ENCODE peak calls at places on chromosome 16, in four cellular contexts. K is left lung, L is ovary, Q is Caco-2. U is an unnamed sample.
A peak's percentile ranks its signal among the peaks of the same experiment; 100 is the strongest.

GRCh38 chr16:6929868-6930267 is 402.8 kb upstream of the RBFOX1 start:
- DNase-seq in L (no peak), K (no peak), Q (no peak), U (no peak)

GRCh38 chr16:74817851-74818250 is 43.2 kb upstream of the FA2H start:
- DNase-seq in Q (no peak), L (no peak), K (no peak), U (no peak)

GRCh38 chr16:8847623-8848022 is 21.2 kb downstream of the CARHSP1 start:
- DNase-seq in L (no peak), Q (no peak), K (no peak), U (no peak)

GRCh38 chr16:56451753-56452689 is 667 bp downstream of the OGFOD1 start:
- DNase-seq in Q (peak; percentile 48), L (no peak), K (no peak), U (no peak)

GRCh38 chr16:89924298-89924924 is 1.3 kb downstream of the TUBB3 start:
- DNase-seq in K (peak; percentile 50), L (no peak), Q (peak; percentile 62), U (no peak)

GRCh38 chr16:57904101-57904500 is 66.8 kb downstream of the CNGB1 start:
- DNase-seq in K (no peak), L (no peak), Q (no peak), U (no peak)

GRCh38 chr16:66510711-66511614 is 39.0 kb downstream of the TK2 start:
- DNase-seq in K (no peak), L (peak; percentile 77), Q (no peak), U (no peak)

GRCh38 chr16:63613701-63614100 is 1508.2 kb downstream of the CDH11 start:
- DNase-seq in Q (no peak), L (no peak), K (no peak), U (no peak)

GRCh38 chr16:88468289-88469129 is 15.4 kb downstream of the ZFPM1 start:
- DNase-seq in K (no peak), Q (peak; percentile 80), L (no peak), U (no peak)

GRCh38 chr16:76378020-76378419 is 100.8 kb downstream of the CNTNAP4 start:
- DNase-seq in K (no peak), Q (no peak), L (no peak), U (no peak)

DNA sequence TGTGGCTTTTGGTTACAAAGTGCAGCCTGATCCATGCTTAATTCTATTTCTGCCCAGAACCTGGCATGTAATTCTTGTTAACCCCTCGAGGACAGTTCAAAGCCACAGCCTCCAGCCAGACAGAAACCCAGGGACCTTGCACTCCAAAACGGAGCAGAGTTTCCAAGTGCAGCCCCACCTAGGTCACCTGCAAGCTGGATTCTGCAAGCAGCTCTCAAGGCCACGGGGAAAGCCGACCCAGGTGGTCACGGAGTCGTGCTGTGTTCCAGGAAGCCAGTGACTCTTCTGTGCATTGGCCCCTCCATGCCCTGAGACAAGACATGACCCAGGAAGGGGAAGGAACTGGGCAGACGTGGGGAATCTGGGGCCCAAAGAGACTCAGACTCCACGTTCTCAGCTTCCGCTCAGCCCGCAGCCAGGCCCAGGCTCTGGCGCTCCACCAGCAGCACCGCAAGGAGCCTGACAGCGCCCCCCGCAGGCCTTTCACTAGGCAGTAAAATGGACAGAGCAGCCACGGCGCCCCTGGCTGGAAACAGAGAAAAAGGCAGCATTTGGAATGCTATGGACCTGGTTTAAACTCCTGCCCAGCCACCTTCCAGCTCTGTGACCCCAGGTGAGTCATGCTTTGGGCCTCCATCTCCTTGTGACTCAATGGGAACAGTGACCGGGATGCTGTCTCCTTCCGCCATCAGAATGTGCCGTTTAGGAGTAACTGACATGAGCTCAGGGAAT is 27.3 kb upstream of the GSG1L start:
- DNase-seq in Q (no peak), L (no peak), K (no peak), U (no peak)
- TF ChIP-seq CTCF in Q (no peak), L (no peak), K (no peak), U (no peak)

GRCh38 chr16:72419638-72420037 is 247.7 kb upstream of the PMFBP1 start:
- DNase-seq in Q (no peak), L (no peak), K (no peak), U (no peak)
- H3K9me3 ChIP-seq in Q (peaks cover 12% of the 10 kb centered on the region), L (no peaks in the 10 kb centered on the region), K (no peaks in the 10 kb centered on the region), U (peaks cover 23% of the 10 kb centered on the region)

GRCh38 chr16:30526137-30526822 is at the start of gene ZNF768:
- DNase-seq in K (peak; percentile 57), Q (peak; percentile 55), L (peak; percentile 55), U (no peak)

GRCh38 chr16:30525844-30526136 is 576 bp downstream of the ZNF768 start:
- DNase-seq in Q (no peak), K (no peak), L (no peak), U (no peak)

GRCh38 chr16:30526823-30527634 is 663 bp upstream of the ZNF768 start:
- DNase-seq in K (peak; percentile 99), Q (peak; percentile 98), L (peak; percentile 99), U (peak; percentile 98)

GRCh38 chr16:30528799-30529457 is 2.6 kb upstream of the ZNF768 start:
- DNase-seq in K (no peak), Q (no peak), L (no peak), U (no peak)

DNA sequence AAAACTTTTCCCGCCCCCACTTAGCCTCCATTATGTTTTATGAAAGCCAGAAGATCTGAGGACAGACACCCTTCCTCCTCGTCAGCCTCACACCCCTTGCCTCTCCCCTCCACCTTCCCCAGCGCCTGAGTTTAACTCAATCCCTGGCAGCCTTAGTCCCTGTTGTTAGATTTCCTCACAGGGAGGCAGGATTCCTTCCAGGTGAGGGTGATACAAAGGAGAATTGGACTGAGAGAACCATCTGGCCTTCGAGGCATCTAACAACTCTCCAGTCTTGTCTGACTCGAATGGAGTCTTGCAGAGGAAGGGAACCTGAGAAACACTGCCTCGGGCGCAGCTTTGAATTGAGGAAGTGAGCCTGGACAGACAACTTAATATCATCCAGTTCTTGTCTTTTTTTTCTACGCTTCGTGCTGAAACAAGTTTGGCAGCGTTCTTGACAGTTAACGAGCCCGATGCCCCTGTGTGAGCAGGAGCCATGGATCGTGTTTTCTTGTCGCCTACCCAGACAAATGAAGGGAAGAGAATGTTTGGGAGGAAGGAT is 1.3 kb upstream of the ZNF768 start:
- DNase-seq in K (peak; percentile 47), L (no peak), Q (no peak), U (no peak)
- H3K4me3 ChIP-seq in K (no peak overlapping the region), L (peak overlapping the region; percentile 26), Q (peak overlapping the region; percentile 26), U (peak overlapping the region; percentile 72)

GRCh38 chr16:661184-661821 is 6.6 kb upstream of the RHOT2 start:
- DNase-seq in K (no peak), L (peak; percentile 60), Q (no peak), U (no peak)

GRCh38 chr16:660132-660458 is 7.8 kb upstream of the RHOT2 start:
- DNase-seq in L (no peak), K (no peak), Q (no peak), U (no peak)

GRCh38 chr16:658679-659571 is 9.0 kb upstream of the RHOT2 start:
- DNase-seq in L (peak; percentile 42), K (no peak), Q (no peak), U (no peak)

GRCh38 chr16:660459-661183 is 7.3 kb upstream of the RHOT2 start:
- DNase-seq in K (peak; percentile 91), L (peak; percentile 91), Q (peak; percentile 51), U (peak; percentile 89)

DNA sequence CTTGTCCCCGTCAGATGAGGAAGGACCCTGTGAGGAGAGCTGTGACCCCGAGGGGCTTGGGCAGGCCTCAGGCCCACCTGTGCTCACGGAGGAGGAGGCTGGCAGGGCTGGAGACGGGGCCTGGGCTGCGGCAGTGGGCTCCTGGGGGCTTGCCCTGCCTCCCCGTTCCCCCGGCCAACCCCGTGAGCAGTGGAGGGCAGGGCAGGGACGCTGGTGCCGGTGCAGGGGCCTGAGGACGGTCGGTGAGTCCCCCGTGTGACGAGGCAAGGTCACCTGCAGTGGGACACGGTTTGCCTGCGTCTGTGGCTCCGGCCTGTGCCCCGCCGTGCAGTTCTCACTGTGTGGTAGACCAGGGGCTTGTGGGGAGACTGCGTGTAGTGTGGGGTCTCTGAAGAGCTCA is 8.3 kb upstream of the RHOT2 start:
- DNase-seq in K (no peak), Q (no peak), L (no peak), U (no peak)
- TF ChIP-seq CTCF in K (no peak), Q (no peak), L (no peak), U (no peak)

GRCh38 chr16:79247386-79247785 is 353.2 kb downstream of the MAF start:
- DNase-seq in L (no peak), Q (no peak), K (no peak), U (no peak)

GRCh38 chr16:79253100-79253631 is 347.4 kb downstream of the MAF start:
- DNase-seq in L (peak; percentile 76), Q (peak; percentile 49), K (no peak), U (no peak)

DNA sequence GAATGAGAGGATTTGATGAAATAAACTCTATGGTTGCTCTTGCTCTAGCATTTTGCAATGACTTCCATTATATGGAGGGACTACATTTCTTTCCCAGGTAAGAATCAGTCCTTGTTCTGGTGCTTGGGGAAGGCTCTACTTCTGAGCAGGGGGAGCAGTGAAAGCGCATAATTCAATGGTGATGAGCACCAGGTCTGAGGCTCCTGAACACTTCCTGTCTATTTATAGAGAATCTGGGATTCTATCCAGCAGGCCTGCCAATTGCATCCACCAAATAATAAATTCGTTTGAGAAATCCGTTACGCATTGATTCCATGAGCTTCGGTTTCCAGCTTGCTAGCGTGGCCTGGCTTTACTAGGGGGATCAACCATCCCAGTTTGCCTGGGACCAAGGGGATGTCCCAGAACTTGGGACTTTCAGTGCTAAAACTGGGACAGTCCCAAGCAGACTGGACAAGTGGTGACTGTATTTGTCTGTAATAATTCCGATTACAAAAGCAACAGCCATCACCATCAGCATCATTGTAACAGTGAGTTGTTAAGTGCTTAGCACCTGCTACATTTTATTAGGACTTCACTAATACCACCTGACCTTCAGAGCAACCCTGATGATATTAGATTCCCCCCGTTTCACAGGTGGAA is 350.0 kb downstream of the MAF start:
- DNase-seq in K (no peak), Q (no peak), L (no peak), U (no peak)
- H3K9me3 ChIP-seq in K (no peaks in the 10 kb centered on the region), Q (no peaks in the 10 kb centered on the region), L (no peaks in the 10 kb centered on the region), U (no peaks in the 10 kb centered on the region)

DNA sequence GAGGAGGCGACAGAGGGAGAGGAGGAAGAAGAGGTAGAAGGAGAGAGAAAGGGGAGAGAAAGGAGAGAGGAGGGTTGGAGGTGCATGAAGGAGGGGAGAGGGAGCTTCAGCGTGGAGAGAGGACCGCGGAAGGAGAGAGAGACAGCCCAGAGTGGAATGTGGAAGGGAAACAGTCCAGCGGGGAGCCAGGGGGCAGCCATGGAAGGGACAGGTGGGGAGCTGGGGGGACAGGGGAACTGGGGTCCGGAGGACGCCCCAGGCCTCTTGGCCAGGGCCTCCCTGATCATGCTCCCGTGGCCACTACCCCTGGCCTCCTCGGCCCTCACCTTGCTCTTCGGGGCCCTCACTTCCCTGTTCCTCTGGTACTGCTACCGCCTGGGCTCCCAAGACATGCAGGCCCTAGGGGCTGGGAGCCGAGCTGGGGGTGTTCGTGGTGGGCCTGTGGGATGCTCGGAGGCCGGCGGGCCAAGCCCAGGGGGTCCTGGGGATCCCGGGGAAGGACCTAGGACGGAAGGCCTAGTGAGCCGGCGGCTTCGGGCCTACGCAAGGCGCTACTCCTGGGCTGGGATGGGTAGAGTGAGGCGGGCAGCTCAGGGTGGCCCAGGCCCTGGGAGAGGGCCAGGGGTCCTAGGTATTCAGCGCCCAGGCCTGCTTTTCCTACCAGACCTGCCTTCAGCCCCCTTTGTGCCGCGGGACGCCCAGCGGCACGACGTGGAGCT is 759 bp downstream of the ASPHD1 start:
- DNase-seq in L (no peak), Q (no peak), K (no peak), U (no peak)
- H3K4me3 ChIP-seq in L (no peak overlapping the region), Q (peak overlapping the region; percentile 66), K (peak overlapping the region; percentile 58), U (peak overlapping the region; percentile 60)

U was measured in right atrium auricular region.